ENCODE peak calls at places on chromosomes 16 and 17, in four cellular contexts. A is stomach, N is bronchial epithelial cell, I is astrocyte of the spinal cord. E is an unnamed sample.

GRCh38 chr17:40980594-40980993 is 3.5 kb downstream of the KRT40 start:
- DNase-seq in A (no peak), I (peak; percentile 15), N (no peak), E (peak; percentile 60)

GRCh38 chr17:79677646-79678045 is 53.1 kb upstream of the ENPP7 start:
- DNase-seq in N (no peak), I (no peak), A (peak; percentile 38), E (no peak)

GRCh38 chr17:39650121-39650579 is 13.2 kb downstream of the STARD3 start:
- DNase-seq in I (no peak), A (no peak), N (no peak), E (no peak)

GRCh38 chr16:59632266-59632855 is 898.2 kb upstream of the GOT2 start:
- DNase-seq in A (no peak), I (peak; percentile 51), N (no peak), E (peak; percentile 53)

GRCh38 chr16:3472878-3473595 is 22.3 kb downstream of the C16orf90 start:
- DNase-seq in N (no peak), I (peak; percentile 39), A (no peak), E (no peak)

GRCh38 chr17:81308161-81308560 is 13.1 kb upstream of the SLC38A10 start:
- DNase-seq in N (no peak), I (no peak), A (no peak), E (no peak)

GRCh38 chr16:3030128-3030871 is 6.4 kb downstream of the BICDL2 start:
- DNase-seq in I (no peak), N (no peak), A (no peak), E (no peak)

GRCh38 chr17:79930077-79930785 is 91.0 kb upstream of the CBX4 start:
- DNase-seq in A (no peak), I (no peak), N (no peak), E (no peak)

GRCh38 chr17:44220211-44221071 is 966 bp upstream of the UBTF start:
- DNase-seq in I (peak; percentile 44), A (peak; percentile 52), N (no peak), E (peak; percentile 71)

GRCh38 chr17:5122586-5123342 is 6.9 kb downstream of the USP6 start:
- DNase-seq in I (no peak), N (no peak), A (peak; percentile 24), E (peak; percentile 11)

GRCh38 chr17:45147102-45147580 is 1.1 kb upstream of the HEXIM1 start:
- DNase-seq in N (no peak), A (peak; percentile 66), I (no peak), E (no peak)

GRCh38 chr17:70582777-70583176 is 413.4 kb downstream of the KCNJ2 start:
- DNase-seq in I (no peak), N (no peak), A (no peak), E (no peak)

GRCh38 chr16:2842340-2843000 is 12.4 kb downstream of the ZG16B start:
- DNase-seq in I (peak; percentile 16), A (peak; percentile 50), N (no peak), E (peak; percentile 61)

GRCh38 chr16:24117680-24118079 is 138.5 kb upstream of the CACNG3 start:
- DNase-seq in I (no peak), A (no peak), N (no peak), E (no peak)

GRCh38 chr17:80035687-80035936 is at the start of gene TBC1D16:
- DNase-seq in A (no peak), I (no peak), N (no peak), E (no peak)

GRCh38 chr17:69608808-69609494 is 194.5 kb downstream of the MAP2K6 start:
- DNase-seq in N (peak; percentile 91), A (no peak), I (peak; percentile 94), E (peak; percentile 95)

GRCh38 chr17:6496636-6497441 is 52.6 kb downstream of the PIMREG start:
- DNase-seq in A (no peak), N (no peak), I (no peak), E (no peak)

GRCh38 chr17:61399131-61400057 is at the start of gene TBX2:
- DNase-seq in I (peak; percentile 81), A (peak; percentile 51), N (no peak), E (peak; percentile 91)

GRCh38 chr16:17544785-17545184 is 74.0 kb upstream of the XYLT1 start:
- DNase-seq in N (no peak), I (no peak), A (no peak), E (no peak)

GRCh38 chr16:57096192-57096591 is 3.8 kb downstream of the CPNE2 start:
- DNase-seq in N (no peak), I (no peak), A (no peak), E (no peak)

GRCh38 chr16:78689536-78689935 is 590.1 kb downstream of the WWOX start:
- DNase-seq in N (no peak), A (no peak), I (no peak), E (no peak)

GRCh38 chr17:7651097-7651958 is 602 bp downstream of the ATP1B2 start:
- DNase-seq in I (no peak), A (no peak), N (no peak), E (no peak)

GRCh38 chr17:65557349-65558310 is 3.8 kb downstream of the AXIN2 start:
- DNase-seq in A (no peak), I (peak; percentile 79), N (no peak), E (no peak)

GRCh38 chr17:18064053-18064452 is 23.7 kb upstream of the DRG2 start:
- DNase-seq in N (no peak), A (no peak), I (no peak), E (no peak)

GRCh38 chr16:87706278-87707000 is 59.3 kb downstream of the KLHDC4 start:
- DNase-seq in I (no peak), N (no peak), A (no peak), E (no peak)

GRCh38 chr17:59238904-59239303 is 18.6 kb downstream of the GDPD1 start:
- DNase-seq in I (no peak), A (no peak), N (no peak), E (no peak)

GRCh38 chr16:31876955-31877828 is 3.6 kb downstream of the ZNF267 start:
- DNase-seq in N (peak; percentile 94), I (peak; percentile 93), A (no peak), E (peak; percentile 95)

GRCh38 chr17:59510611-59511010 is 54.8 kb upstream of the DHX40 start:
- DNase-seq in N (no peak), I (no peak), A (no peak), E (no peak)

GRCh38 chr17:16304832-16305231 is 48.4 kb downstream of the CENPV start:
- DNase-seq in I (no peak), A (no peak), N (peak; percentile 23), E (peak; percentile 66)
- TF ChIP-seq CTCF in I (peak; percentile 71), A (no peak), N (peak; percentile 38), E (peak; percentile 79)

GRCh38 chr16:81553080-81553813 is 108.6 kb downstream of the CMIP start:
- DNase-seq in A (peak; percentile 56), I (no peak), N (peak; percentile 66), E (no peak)

GRCh38 chr16:81551821-81552304 is 107.3 kb downstream of the CMIP start:
- DNase-seq in I (no peak), A (no peak), N (no peak), E (peak; percentile 65)

GRCh38 chr16:81551141-81551808 is 106.7 kb downstream of the CMIP start:
- DNase-seq in A (no peak), I (peak; percentile 46), N (peak; percentile 87), E (peak; percentile 56)

GRCh38 chr16:81553814-81554675 is 109.4 kb downstream of the CMIP start:
- DNase-seq in A (peak; percentile 43), I (no peak), N (no peak), E (peak; percentile 26)

DNA sequence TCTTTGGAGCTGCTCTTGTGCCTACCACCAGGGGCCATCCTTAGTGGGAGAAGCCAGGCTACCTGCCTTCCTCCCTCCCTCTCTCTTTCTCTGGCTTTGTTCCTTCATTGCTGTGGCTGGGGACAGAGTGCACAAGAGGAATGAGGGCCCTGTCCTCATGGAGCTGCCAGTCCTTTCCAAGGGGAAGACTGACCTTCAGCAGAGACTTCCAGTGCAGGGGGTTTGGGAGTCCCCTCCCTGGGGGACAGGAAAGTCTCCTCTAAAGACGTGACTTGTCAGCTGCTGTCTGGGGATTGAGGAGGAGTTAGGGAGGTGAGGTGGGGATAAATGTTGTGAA is 108.1 kb downstream of the CMIP start:
- DNase-seq in N (no peak), I (no peak), A (no peak), E (no peak)
- TF ChIP-seq CTCF in N (peak; percentile 11), I (peak; percentile 5), A (no peak), E (peak; percentile 13)

GRCh38 chr17:50146230-50146926 is 4.1 kb downstream of the PPP1R9B start:
- DNase-seq in N (no peak), I (no peak), A (no peak), E (no peak)
- TF ChIP-seq CTCF in N (peak; percentile 40), I (peak; percentile 10), A (no peak), E (no peak)

DNA sequence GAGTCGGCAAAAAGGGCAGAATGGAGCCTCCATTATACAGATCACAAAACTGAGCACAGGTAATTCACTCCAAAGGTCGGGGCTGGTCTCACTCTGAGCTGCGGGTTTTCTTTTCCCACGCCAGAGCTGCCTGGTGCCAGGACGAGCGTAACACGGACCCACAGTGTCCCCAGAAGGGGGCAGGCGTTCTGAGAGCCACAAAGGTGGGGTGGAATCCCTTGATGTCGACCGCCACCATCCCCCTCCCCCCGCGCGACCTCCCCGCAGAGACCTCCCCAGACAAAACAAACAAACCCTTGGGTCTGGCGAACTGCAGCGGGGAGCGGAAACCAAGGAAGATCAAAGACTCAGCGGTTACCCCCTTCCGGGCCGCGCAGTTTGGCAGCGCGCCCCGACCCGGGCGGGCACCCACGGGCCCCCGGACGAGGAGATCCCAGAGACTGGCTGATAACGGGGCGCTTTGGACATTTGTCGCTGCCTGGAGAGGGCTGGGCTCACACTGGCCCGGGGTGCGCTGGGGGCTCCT is 793 bp upstream of the NKD1 start:
- DNase-seq in N (no peak), I (peak; percentile 22), A (peak; percentile 63), E (peak; percentile 8)
- TF ChIP-seq CTCF in N (peak; percentile 22), I (peak; percentile 20), A (no peak), E (peak; percentile 25)

GRCh38 chr16:30722916-30723315 is 23.9 kb downstream of the SRCAP start:
- DNase-seq in A (no peak), N (no peak), I (no peak), E (no peak)
- TF ChIP-seq CTCF in A (no peak), N (no peak), I (no peak), E (no peak)

GRCh38 chr17:47066841-47067682 is 88.0 kb upstream of the RPRML start:
- DNase-seq in A (peak; percentile 73), I (peak; percentile 91), N (peak; percentile 79), E (peak; percentile 95)
- TF ChIP-seq CTCF in A (no peak), I (peak; percentile 16), N (peak; percentile 3), E (peak; percentile 42)

GRCh38 chr17:37194208-37194607 is 181.6 kb upstream of the C17orf78 start:
- DNase-seq in N (no peak), A (no peak), I (no peak), E (no peak)

GRCh38 chr17:37188157-37188556 is 187.6 kb upstream of the C17orf78 start:
- DNase-seq in I (no peak), A (no peak), N (no peak), E (no peak)

GRCh38 chr17:37191219-37191618 is 184.6 kb upstream of the C17orf78 start:
- DNase-seq in N (no peak), A (no peak), I (peak; percentile 45), E (peak; percentile 55)

GRCh38 chr17:37187262-37187661 is 188.5 kb upstream of the C17orf78 start:
- DNase-seq in N (no peak), I (peak; percentile 4), A (no peak), E (peak; percentile 64)

GRCh38 chr17:37190493-37190892 is 185.3 kb upstream of the C17orf78 start:
- DNase-seq in N (no peak), I (no peak), A (no peak), E (no peak)
- TF ChIP-seq CTCF in N (no peak), I (peak; percentile 6), A (no peak), E (no peak)

GRCh38 chr17:57906910-57907309 is 48.3 kb downstream of the CUEDC1 start:
- DNase-seq in I (no peak), N (no peak), A (no peak), E (no peak)
- TF ChIP-seq CTCF in I (peak; percentile 29), N (no peak), A (no peak), E (peak; percentile 36)

E was measured in choroid plexus epithelial cell.